ENCODE peak calls at places on chromosomes 4 and X, in five cellular contexts. C is HCT116, G is HepG2, F is Panc1, T is upper lobe of left lung. P is an unnamed sample.

GRCh38 chrX:17495052-17495451 is 120.1 kb downstream of the NHS start:
- ATAC-seq in C (no peak), T (no peak), F (no peak), G (no peak), P (no peak)

GRCh38 chrX:49910344-49910743 is 12.1 kb upstream of the CLCN5 start:
- ATAC-seq in T (no peak), C (no peak), F (no peak), G (no peak), P (no peak)

GRCh38 chrX:118872102-118872566 is 48.5 kb downstream of the ZCCHC12 start:
- ATAC-seq in F (peak), C (no peak), T (peak), G (no peak), P (peak)

GRCh38 chrX:43971966-43972961 is 926 bp downstream of the NDP start:
- ATAC-seq in G (no peak), F (peak), C (no peak), T (no peak), P (no peak)

GRCh38 chrX:154123241-154124219 is 20.5 kb upstream of the OPN1LW start:
- ATAC-seq in G (peak), T (no peak), F (peak), C (peak), P (no peak)

GRCh38 chr4:22692736-22693135 is at the start of gene GBA3:
- ATAC-seq in T (no peak), G (peak), C (no peak), F (no peak), P (no peak)

GRCh38 chr4:97153042-97153441 is 990.2 kb downstream of the STPG2 start:
- ATAC-seq in C (no peak), G (no peak), F (no peak), T (no peak), P (no peak)

GRCh38 chr4:15914291-15914690 is 24.2 kb downstream of the FGFBP1 start:
- ATAC-seq in C (no peak), G (no peak), F (no peak), T (no peak), P (no peak)

GRCh38 chr4:126242679-126243390 is 928.1 kb downstream of the FAT4 start:
- ATAC-seq in F (no peak), C (no peak), G (no peak), T (peak), P (peak)

GRCh38 chrX:34058005-34058404 is 74.1 kb downstream of the FAM47A start:
- ATAC-seq in F (no peak), G (no peak), C (no peak), T (no peak), P (no peak)

GRCh38 chrX:49880668-49881067 is 1.4 kb downstream of the USP27X start:
- ATAC-seq in C (no peak), F (no peak), G (no peak), T (no peak), P (no peak)

GRCh38 chrX:47448165-47448806 is 34.7 kb downstream of the ZNF41 start:
- ATAC-seq in T (no peak), C (no peak), G (no peak), F (no peak), P (no peak)

GRCh38 chr4:2486981-2487380 is 18.1 kb downstream of the RNF4 start:
- ATAC-seq in F (no peak), C (no peak), G (no peak), T (no peak), P (no peak)

GRCh38 chr4:70629469-70630090 is 1.0 kb downstream of the ENAM start:
- ATAC-seq in T (no peak), G (no peak), C (no peak), F (no peak), P (no peak)

GRCh38 chr4:69323284-69323683 is 43.0 kb downstream of the UGT2B28 start:
- ATAC-seq in F (no peak), C (no peak), G (peak), T (no peak), P (no peak)

GRCh38 chrX:7926914-7927258 is 327 bp downstream of the PNPLA4 start:
- ATAC-seq in T (peak), F (peak), C (no peak), G (no peak), P (no peak)

GRCh38 chrX:95764972-95765451 is 919.6 kb upstream of the DIAPH2 start:
- ATAC-seq in F (peak), C (no peak), G (peak), T (no peak), P (no peak)

GRCh38 chrX:132483523-132483922 is 5.3 kb downstream of the MBNL3 start:
- ATAC-seq in C (no peak), T (no peak), G (peak), F (no peak), P (no peak)

GRCh38 chr4:153276966-153277365 is 67.5 kb upstream of the MND1 start:
- ATAC-seq in T (no peak), C (no peak), F (no peak), G (no peak), P (no peak)

GRCh38 chr4:119525771-119526712 is 102.6 kb downstream of the PDE5A start:
- ATAC-seq in T (peak), F (peak), C (no peak), G (peak), P (peak)

GRCh38 chr4:108044951-108045686 is 55.4 kb downstream of the HADH start:
- ATAC-seq in C (no peak), F (no peak), G (no peak), T (no peak), P (no peak)

GRCh38 chr4:125225806-125226205 is 88.9 kb upstream of the FAT4 start:
- ATAC-seq in F (no peak), T (no peak), G (no peak), C (no peak), P (no peak)

GRCh38 chr4:139902328-139903217 is 237.0 kb downstream of the MGST2 start:
- ATAC-seq in G (no peak), F (no peak), C (no peak), T (peak), P (peak)

GRCh38 chr4:173337463-173337862 is 3.3 kb upstream of the HMGB2 start:
- ATAC-seq in C (no peak), G (no peak), F (no peak), T (no peak), P (no peak)

GRCh38 chr4:118173956-118174355 is 139.7 kb downstream of the NDST3 start:
- ATAC-seq in C (no peak), G (no peak), T (no peak), F (no peak), P (no peak)

GRCh38 chrX:149284616-149285015 is 220.5 kb downstream of the IDS start:
- ATAC-seq in T (no peak), C (no peak), F (no peak), G (no peak), P (no peak)

GRCh38 chr4:99383833-99384392 is 31.4 kb upstream of the ADH1C start:
- ATAC-seq in F (no peak), C (no peak), T (peak), G (no peak), P (peak)

GRCh38 chr4:139419388-139419914 is 34.5 kb upstream of the RAB33B start:
- ATAC-seq in C (no peak), G (no peak), T (peak), F (no peak), P (peak)

GRCh38 chr4:15451866-15452765 is 17.6 kb upstream of the CC2D2A start:
- ATAC-seq in G (no peak), C (peak), T (peak), F (peak), P (peak)

GRCh38 chr4:86935833-86936721 is 1.3 kb downstream of the AFF1 start:
- ATAC-seq in T (peak), C (peak), F (peak), G (peak), P (peak)
- TF ChIP-seq POLR2AphosphoS5 in T (peak), C (peak), F (peak), G (peak), P (peak)

GRCh38 chr4:112516401-112517066 is 554 bp upstream of the NEUROG2 start:
- ATAC-seq in T (no peak), G (peak), F (peak), C (peak), P (no peak)

GRCh38 chr4:112515278-112516075 is 503 bp downstream of the NEUROG2 start:
- ATAC-seq in T (peak), C (peak), G (peak), F (peak), P (peak)

GRCh38 chr4:112514449-112515277 is 1.3 kb downstream of the NEUROG2 start:
- ATAC-seq in G (peak), F (peak), C (no peak), T (peak), P (peak)

GRCh38 chr4:112516076-112516385 is at the start of gene NEUROG2:
- ATAC-seq in F (peak), G (no peak), T (no peak), C (no peak), P (no peak)

DNA sequence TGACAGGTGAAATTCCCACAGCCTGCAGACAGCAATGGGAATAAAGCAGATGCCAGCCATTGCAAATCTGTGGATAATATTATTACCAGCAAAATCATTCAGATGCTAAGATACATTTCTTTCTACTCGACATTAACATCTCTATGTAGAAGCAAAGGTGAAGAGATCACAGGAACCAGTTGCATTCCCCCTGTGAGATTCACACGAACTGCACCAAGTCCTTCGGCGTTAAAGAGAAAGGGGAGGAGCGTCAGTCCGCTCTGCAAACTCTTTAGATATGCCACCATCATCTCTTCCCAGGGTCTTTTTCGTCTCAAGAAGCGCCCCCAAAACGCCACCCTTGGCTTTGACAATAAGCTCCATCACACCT is 1.9 kb downstream of the NEUROG2 start:
- ATAC-seq in F (no peak), T (no peak), G (no peak), C (no peak), P (no peak)
- TF ChIP-seq CTCF in F (no peak), T (no peak), G (no peak), C (no peak), P (no peak)

DNA sequence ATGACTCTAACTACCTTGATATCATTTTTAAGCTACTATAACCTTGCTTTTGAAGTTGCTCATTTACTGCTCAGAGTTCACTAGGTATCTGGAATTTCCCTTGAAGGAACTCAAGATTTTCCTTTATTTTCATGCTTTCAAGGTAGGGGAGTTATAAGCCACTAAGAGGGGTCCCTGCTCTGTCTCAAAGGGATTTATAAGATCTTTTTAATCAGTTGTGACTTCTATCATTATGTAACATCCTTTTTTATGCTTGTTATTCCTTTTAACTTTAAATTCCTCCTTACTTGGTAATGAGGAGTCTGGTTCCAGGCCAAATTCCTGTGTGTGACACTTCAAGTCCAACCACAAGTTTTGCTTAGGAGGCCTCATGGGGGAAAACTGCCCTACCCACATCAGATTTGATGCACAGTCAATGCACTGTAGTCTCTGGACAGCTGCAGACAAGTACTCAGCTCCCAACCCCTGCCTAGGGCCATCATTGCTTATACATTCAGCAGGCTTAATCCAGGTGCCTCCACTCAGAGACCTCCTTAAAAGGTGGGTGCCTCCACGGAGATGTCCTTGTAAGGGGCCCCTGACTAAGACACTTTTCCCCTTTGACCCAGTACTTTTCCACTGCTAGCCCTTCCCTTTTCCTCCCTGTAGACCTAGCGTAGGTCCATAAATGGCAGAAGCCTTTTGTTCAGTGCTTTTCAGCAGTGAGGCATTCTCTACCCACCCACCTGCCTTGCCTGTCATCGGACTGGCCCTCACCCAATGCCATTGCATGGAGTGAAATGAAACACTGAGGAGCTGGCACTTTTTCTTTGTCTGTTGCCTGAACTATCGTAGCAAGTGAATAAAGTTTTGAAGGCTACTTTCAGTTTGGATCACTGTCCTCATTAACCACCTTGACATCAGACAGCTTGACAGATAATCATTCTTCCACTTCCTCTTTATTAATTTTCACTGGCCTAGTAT is 23.9 kb upstream of the PLK4 start:
- ATAC-seq in C (no peak), G (peak), F (peak), T (no peak), P (no peak)
- TF ChIP-seq POLR2AphosphoS5 in C (no peak), G (no peak), F (no peak), T (no peak), P (no peak)

DNA sequence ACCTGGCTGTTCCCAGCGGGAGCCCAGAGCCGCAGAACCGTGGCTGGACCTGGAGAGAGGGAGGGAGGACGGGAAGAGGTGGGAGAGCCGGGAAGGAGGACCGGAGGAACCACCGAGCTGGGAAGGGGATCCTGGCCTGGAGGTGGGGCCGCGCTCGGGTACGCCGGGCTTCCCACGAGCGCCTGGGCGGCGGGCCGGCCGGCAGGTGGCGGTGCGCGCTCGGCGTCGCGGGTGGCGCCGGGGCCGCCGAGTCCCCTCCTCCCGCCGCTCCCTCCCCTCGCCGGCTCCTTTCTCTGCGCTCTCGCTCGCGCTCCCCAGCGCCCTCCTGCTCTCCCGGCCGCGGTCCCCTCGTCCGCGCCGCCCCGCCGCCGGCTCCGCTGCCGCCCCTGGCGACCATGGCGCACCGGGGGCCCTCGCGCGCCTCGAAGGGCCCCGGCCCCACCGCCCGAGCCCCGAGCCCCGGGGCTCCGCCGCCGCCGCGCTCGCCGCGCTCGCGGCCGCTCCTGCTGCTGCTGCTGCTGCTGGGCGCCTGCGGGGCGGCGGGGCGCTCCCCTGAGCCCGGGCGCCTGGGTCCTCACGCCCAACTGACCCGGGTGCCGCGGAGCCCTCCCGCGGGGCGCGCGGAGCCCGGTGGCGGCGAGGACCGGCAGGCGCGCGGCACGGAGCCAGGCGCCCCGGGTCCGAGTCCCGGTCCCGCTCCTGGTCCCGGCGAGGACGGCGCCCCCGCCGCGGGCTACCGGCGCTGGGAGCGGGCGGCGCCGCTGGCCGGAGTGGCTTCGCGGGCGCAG is at the start of gene SORCS2:
- ATAC-seq in C (peak), G (peak), F (peak), T (peak), P (peak)
- TF ChIP-seq CTCF in C (peak), G (peak), F (peak), T (peak), P (no peak)

GRCh38 chr4:6414578-6414977 is 57.8 kb downstream of the PPP2R2C start:
- ATAC-seq in F (no peak), C (no peak), G (no peak), T (no peak), P (no peak)
- TF ChIP-seq POLR2AphosphoS5 in F (no peak), C (no peak), G (no peak), T (no peak), P (no peak)

DNA sequence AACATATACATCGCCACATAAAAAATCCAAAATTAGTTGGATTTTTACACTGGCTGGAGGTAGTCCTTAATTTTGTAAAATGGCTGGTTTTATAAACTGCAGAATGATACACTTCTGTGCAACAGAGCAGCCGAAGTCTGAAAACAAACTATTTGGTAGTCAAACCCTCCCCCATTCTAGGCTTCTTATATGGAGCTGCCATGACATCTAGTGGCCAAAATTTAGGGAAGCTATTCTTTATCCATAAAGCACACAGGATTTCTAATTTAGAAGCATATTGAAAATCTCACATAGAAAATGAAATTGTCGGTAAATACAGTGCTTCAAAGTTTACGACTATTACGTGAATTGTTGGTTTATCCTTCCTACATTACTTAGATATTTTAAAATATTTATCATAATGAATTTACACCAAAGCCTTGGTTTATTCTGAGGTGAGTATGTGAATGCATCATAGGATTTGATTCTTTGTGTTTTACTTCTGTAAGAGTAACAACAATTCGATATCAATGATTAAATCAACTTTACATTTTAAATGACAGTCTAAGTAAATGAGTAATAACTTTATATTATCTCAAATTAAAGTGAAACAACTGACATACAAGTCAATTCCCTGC is 113.4 kb upstream of the FAM241A start:
- ATAC-seq in F (no peak), G (peak), C (peak), T (peak), P (no peak)
- TF ChIP-seq CTCF in F (peak), G (peak), C (peak), T (no peak), P (peak)

GRCh38 chr4:183588169-183588675 is 70.8 kb downstream of the RWDD4 start:
- ATAC-seq in F (no peak), G (no peak), T (peak), C (no peak), P (peak)
- TF ChIP-seq POLR2AphosphoS5 in F (no peak), G (no peak), T (peak), C (no peak), P (peak)

P was measured in gastroesophageal sphincter.